ENCODE peak calls at places on chromosomes 16 and 17, in eight cellular contexts. E is HEK293T; L is activated CD8-positive, alpha-beta memory T cell treated with anti-CD3 and anti-CD28 coated beads, Interleukin-2, amount 10 ng/mL, durations not matched to agents 7 days and 5 days; W is GM03348; C is ascending aorta; P is NCI-H774; S is uterus; F is GM12865. B is an unnamed sample.

GRCh38 chr17:37488009-37488604 is 1.6 kb upstream of the DUSP14 start:
- DNase-seq in F (peak; percentile 18), E (peak; percentile 11), W (peak; percentile 79), P (peak; percentile 76), C (no peak), L (no peak), S (no peak), B (peak; percentile 31)

GRCh38 chr17:869567-870530 is 87.7 kb downstream of the MRM3 start:
- DNase-seq in E (no peak), L (no peak), P (no peak), S (peak; percentile 66), F (no peak), W (peak; percentile 69), C (no peak), B (no peak)

GRCh38 chr16:5207001-5207523 is 109.5 kb upstream of the EEF2KMT start:
- DNase-seq in E (no peak), S (no peak), C (no peak), P (no peak), F (no peak), W (no peak), L (no peak), B (no peak)

GRCh38 chr17:12896386-12896785 is 107.1 kb downstream of the ARHGAP44 start:
- DNase-seq in S (no peak), E (no peak), C (no peak), P (no peak), L (no peak), W (no peak), F (no peak), B (no peak)

GRCh38 chr17:50952889-50953288 is 86.7 kb upstream of the TOB1 start:
- DNase-seq in C (no peak), F (no peak), L (peak; percentile 29), S (no peak), W (no peak), P (no peak), E (no peak), B (no peak)

GRCh38 chr17:36913132-36913531 is 24.1 kb upstream of the LHX1 start:
- DNase-seq in C (no peak), E (no peak), L (no peak), P (no peak), F (no peak), S (no peak), W (no peak), B (no peak)

GRCh38 chr17:80274317-80274716 is 13.7 kb downstream of the RNF213 start:
- DNase-seq in C (no peak), P (no peak), E (no peak), L (no peak), W (no peak), F (no peak), S (no peak), B (no peak)

GRCh38 chr17:16927641-16928321 is 44.1 kb downstream of the TNFRSF13B start:
- DNase-seq in S (no peak), C (no peak), F (no peak), E (no peak), L (no peak), P (no peak), W (no peak), B (no peak)

GRCh38 chr17:6163632-6164319 is 93.6 kb downstream of the WSCD1 start:
- DNase-seq in F (no peak), C (no peak), P (no peak), S (no peak), L (no peak), E (no peak), W (no peak), B (no peak)

GRCh38 chr16:19851476-19851875 is 33.2 kb downstream of the GPRC5B start:
- DNase-seq in P (no peak), F (no peak), E (no peak), W (no peak), C (no peak), S (no peak), L (no peak), B (no peak)

GRCh38 chr16:57720142-57720575 is 15.4 kb upstream of the KATNB1 start:
- DNase-seq in P (no peak), E (peak; percentile 51), W (peak; percentile 68), S (no peak), L (peak; percentile 80), C (no peak), F (peak; percentile 70), B (peak; percentile 56)

GRCh38 chr17:9707917-9708316 is 62.6 kb downstream of the USP43 start:
- DNase-seq in S (no peak), L (no peak), F (no peak), P (no peak), E (no peak), W (no peak), C (no peak), B (no peak)

B was measured in MM.1S.